ENCODE peak calls at places on chromosomes 6 and 20, in seven cellular contexts. I is esophagus squamous epithelium, P is transverse colon, V is ovary, B is body of pancreas, A is endothelial cell of umbilical vein, K is sigmoid colon. W is an unnamed sample.

GRCh38 chr20:43955244-43956191 is 40.9 kb downstream of the TOX2 start:
- DNase-seq in I (no peak), P (no peak), V (no peak), B (no peak), A (peak), K (no peak), W (no peak)

GRCh38 chr20:48350291-48350988 is 477.4 kb downstream of the PREX1 start:
- DNase-seq in I (no peak), P (no peak), V (no peak), B (no peak), A (no peak), K (no peak), W (no peak)

GRCh38 chr6:95949985-95950384 is 65.8 kb upstream of the FUT9 start:
- DNase-seq in I (no peak), P (no peak), V (no peak), B (no peak), A (no peak), K (no peak), W (no peak)

GRCh38 chr20:20143646-20144045 is 91.3 kb downstream of the CFAP61 start:
- DNase-seq in I (no peak), P (no peak), V (no peak), B (no peak), A (no peak), K (no peak), W (no peak)

GRCh38 chr6:15017803-15018202 is 228.1 kb upstream of the JARID2 start:
- DNase-seq in I (no peak), P (no peak), V (no peak), B (no peak), A (no peak), K (no peak), W (no peak)

GRCh38 chr20:57659789-57660509 is 39.7 kb upstream of the ZBP1 start:
- DNase-seq in I (no peak), P (peak), V (peak), B (no peak), A (no peak), K (peak), W (peak)

GRCh38 chr20:51760905-51761544 is 7.2 kb downstream of the ATP9A start:
- DNase-seq in I (no peak), P (no peak), V (no peak), B (no peak), A (peak), K (no peak), W (no peak)

GRCh38 chr6:27019651-27020552 is 227.6 kb upstream of the PRSS16 start:
- DNase-seq in I (peak), P (peak), V (peak), B (peak), A (peak), K (peak), W (peak)

GRCh38 chr20:24956001-24956761 is 7.1 kb downstream of the CST7 start:
- DNase-seq in I (no peak), P (no peak), V (no peak), B (no peak), A (no peak), K (peak), W (no peak)

GRCh38 chr20:51807864-51808263 is 5.5 kb upstream of the SALL4 start:
- DNase-seq in I (no peak), P (no peak), V (no peak), B (no peak), A (no peak), K (no peak), W (no peak)

GRCh38 chr6:84263557-84263956 is 36.1 kb upstream of the CEP162 start:
- DNase-seq in I (no peak), P (no peak), V (no peak), B (no peak), A (no peak), K (no peak), W (no peak)

GRCh38 chr20:62123450-62124118 is 1.3 kb downstream of the LSM14B start:
- DNase-seq in I (no peak), P (no peak), V (no peak), B (no peak), A (peak), K (no peak), W (peak)

GRCh38 chr20:1205802-1206201 is 2.5 kb downstream of the C20orf202 start:
- DNase-seq in I (no peak), P (no peak), V (no peak), B (no peak), A (no peak), K (no peak), W (no peak)

GRCh38 chr6:65633516-65633915 is 73.5 kb downstream of the EYS start:
- DNase-seq in I (no peak), P (no peak), V (no peak), B (no peak), A (no peak), K (no peak), W (no peak)

GRCh38 chr6:16804007-16804303 is 42.7 kb upstream of the ATXN1 start:
- DNase-seq in I (no peak), P (no peak), V (no peak), B (no peak), A (no peak), K (no peak), W (no peak)
- H3K4me3 ChIP-seq in I (no peak), P (no peak), V (peak), B (no peak), A (no peak), K (peak), W (no peak)

DNA sequence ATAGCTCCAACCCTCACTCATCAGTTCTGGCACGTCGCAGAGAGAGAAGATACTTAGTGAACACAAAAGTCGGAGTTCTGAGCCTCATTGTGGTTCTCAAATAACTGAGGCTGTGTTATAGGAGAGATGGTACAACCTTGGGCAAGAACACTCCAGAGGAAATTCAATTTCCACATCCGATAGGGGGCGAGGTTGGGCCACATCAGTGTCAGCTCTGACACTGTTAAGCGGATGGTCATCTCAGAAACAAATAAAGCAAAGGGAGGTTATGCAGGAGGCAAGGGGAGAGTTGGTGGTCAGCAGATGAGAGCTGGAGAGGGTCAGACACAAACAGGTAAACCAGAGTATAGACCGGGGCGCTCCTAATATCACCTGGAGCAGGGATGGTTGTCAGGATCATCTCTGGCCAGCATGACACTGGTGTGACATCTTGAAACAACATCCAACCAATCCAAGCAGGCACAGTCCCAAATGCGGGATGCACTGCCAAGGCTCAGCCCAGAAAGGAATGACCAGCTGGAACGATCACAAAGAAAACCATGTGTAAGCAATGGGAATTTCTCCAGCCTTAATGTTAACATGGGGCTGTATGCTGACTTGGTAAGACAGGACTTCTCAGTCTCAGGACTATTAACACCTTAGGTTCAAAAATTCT is 331.8 kb downstream of the HACE1 start:
- DNase-seq in I (no peak), P (peak), V (no peak), B (peak), A (no peak), K (peak), W (no peak)
- TF ChIP-seq CTCF in I (no peak), P (peak), V (no peak), B (peak), A (peak), K (no peak), W (no peak)

GRCh38 chr20:17504326-17504897 is 26.8 kb downstream of the BFSP1 start:
- DNase-seq in I (no peak), P (no peak), V (no peak), B (peak), A (no peak), K (peak), W (no peak)

GRCh38 chr20:17505664-17506517 is 25.3 kb downstream of the BFSP1 start:
- DNase-seq in I (no peak), P (no peak), V (no peak), B (no peak), A (no peak), K (peak), W (no peak)

GRCh38 chr20:17503501-17504325 is 27.5 kb downstream of the BFSP1 start:
- DNase-seq in I (no peak), P (no peak), V (no peak), B (no peak), A (no peak), K (peak), W (no peak)

GRCh38 chr20:17507032-17507431 is 24.1 kb downstream of the BFSP1 start:
- DNase-seq in I (no peak), P (no peak), V (no peak), B (no peak), A (no peak), K (no peak), W (no peak)

GRCh38 chr20:17504898-17505663 is 26.1 kb downstream of the BFSP1 start:
- DNase-seq in I (no peak), P (peak), V (peak), B (peak), A (peak), K (peak), W (peak)
- TF ChIP-seq POLR2A in I (no peak), P (no peak), V (no peak), B (no peak), A (peak), K (no peak), W (no peak)

DNA sequence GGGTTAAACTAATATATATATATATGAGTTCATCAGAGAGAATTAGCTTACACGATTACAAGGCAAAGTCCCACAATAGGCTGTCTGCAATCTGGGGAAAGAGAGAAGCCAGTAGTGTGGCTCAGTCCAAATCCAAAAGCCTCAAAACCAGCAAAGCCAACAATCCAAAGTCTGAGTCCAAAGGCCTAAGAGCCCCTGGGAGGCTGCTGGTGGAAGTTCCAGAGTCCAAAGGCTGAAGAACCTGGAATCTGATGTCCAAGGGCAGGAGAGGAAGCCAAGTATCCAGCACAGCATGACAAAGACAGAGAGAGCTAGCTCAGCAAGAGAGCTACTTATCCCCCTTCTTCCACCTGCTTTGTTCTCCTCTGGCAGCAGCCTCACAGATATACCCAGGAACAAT is 274.7 kb upstream of the ID4 start:
- DNase-seq in I (no peak), P (no peak), V (no peak), B (no peak), A (no peak), K (no peak), W (no peak)
- H3K4me3 ChIP-seq in I (no peak), P (no peak), V (no peak), B (no peak), A (no peak), K (no peak), W (no peak)

GRCh38 chr6:56246941-56247653 is at the start of gene COL21A1:
- DNase-seq in I (no peak), P (peak), V (peak), B (peak), A (peak), K (peak), W (peak)
- TF ChIP-seq CTCF in I (no peak), P (no peak), V (no peak), B (no peak), A (peak), K (no peak), W (peak)

GRCh38 chr6:167079853-167080297 is 43.0 kb upstream of the CCR6 start:
- DNase-seq in I (no peak), P (peak), V (no peak), B (no peak), A (no peak), K (no peak), W (no peak)
- TF ChIP-seq POLR2A in I (no peak), P (no peak), V (no peak), B (no peak), A (no peak), K (no peak), W (no peak)

GRCh38 chr20:3778976-3779375 is 2.3 kb downstream of the SPEF1 start:
- DNase-seq in I (no peak), P (no peak), V (no peak), B (no peak), A (no peak), K (no peak), W (no peak)

GRCh38 chr20:3775457-3775856 is 5.8 kb downstream of the SPEF1 start:
- DNase-seq in I (no peak), P (no peak), V (no peak), B (no peak), A (no peak), K (no peak), W (no peak)

GRCh38 chr20:3781153-3781910 is at the start of gene SPEF1:
- DNase-seq in I (no peak), P (peak), V (peak), B (peak), A (peak), K (peak), W (peak)

GRCh38 chr20:3777726-3778629 is 3.3 kb downstream of the SPEF1 start:
- DNase-seq in I (no peak), P (peak), V (peak), B (peak), A (peak), K (peak), W (peak)

GRCh38 chr20:3777381-3777725 is 3.9 kb downstream of the SPEF1 start:
- DNase-seq in I (no peak), P (no peak), V (no peak), B (no peak), A (no peak), K (no peak), W (no peak)
- H3K4me3 ChIP-seq in I (peak), P (peak), V (peak), B (peak), A (peak), K (peak), W (peak)

DNA sequence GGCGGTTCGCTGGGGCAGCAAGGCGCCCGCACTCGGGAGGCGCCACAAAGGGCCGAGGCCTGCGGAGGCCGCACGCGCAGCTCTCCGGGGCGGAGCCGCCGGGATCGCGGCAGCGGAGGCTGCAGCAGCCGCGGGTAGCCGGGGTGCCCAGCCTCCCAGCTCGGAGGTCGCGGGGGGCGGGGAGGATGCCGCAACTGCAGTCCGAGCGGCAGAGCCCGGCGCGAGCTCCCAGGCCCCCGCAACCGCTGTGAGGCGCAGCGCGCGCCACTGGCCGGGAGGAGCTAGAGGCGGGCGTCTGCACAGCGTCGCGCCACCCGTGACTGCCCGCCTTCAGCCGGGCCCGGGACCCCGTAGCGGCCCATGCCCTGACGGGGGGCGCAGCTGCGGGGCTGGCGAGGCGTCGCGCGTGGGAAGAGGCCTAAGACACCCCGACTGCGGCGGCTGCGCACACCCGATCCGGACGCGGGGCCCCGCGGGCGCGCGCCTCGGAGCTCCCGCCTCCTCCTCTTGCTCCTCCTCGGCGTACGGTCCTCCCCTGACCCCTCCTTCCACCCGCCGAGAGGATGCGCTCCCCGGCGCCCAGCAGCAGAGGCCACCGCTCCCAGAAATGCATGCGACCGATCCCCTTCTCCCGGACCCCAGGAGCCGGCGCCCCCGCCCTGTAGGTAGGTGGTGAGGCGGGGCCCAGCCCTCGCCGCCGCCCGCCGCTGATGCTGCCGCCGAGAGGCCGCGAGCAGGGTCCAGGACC is at the start of gene NCOA7:
- DNase-seq in I (peak), P (peak), V (peak), B (peak), A (peak), K (peak), W (peak)
- TF ChIP-seq CTCF in I (peak), P (no peak), V (peak), B (no peak), A (no peak), K (no peak), W (peak)

GRCh38 chr6:56399250-56399671 is 151.9 kb upstream of the COL21A1 start:
- DNase-seq in I (no peak), P (no peak), V (no peak), B (no peak), A (no peak), K (no peak), W (no peak)

GRCh38 chr6:56401477-56402070 is 154.2 kb upstream of the COL21A1 start:
- DNase-seq in I (no peak), P (no peak), V (no peak), B (no peak), A (no peak), K (no peak), W (no peak)

GRCh38 chr6:56400273-56400672 is 152.9 kb upstream of the COL21A1 start:
- DNase-seq in I (no peak), P (no peak), V (no peak), B (no peak), A (no peak), K (no peak), W (no peak)

GRCh38 chr6:56396435-56396834 is 149.1 kb upstream of the COL21A1 start:
- DNase-seq in I (no peak), P (no peak), V (no peak), B (no peak), A (no peak), K (no peak), W (no peak)

GRCh38 chr6:56399672-56400263 is 152.4 kb upstream of the COL21A1 start:
- DNase-seq in I (no peak), P (no peak), V (no peak), B (peak), A (no peak), K (no peak), W (no peak)
- TF ChIP-seq POLR2A in I (no peak), P (no peak), V (no peak), B (no peak), A (no peak), K (no peak), W (no peak)

W was measured in suprapubic skin.